ENCODE peak calls at places on chromosomes 2 and 18, in five cellular contexts. One of them, this sample, is unnamed.

GRCh38 chr2:222903234-222904220 is 42.7 kb downstream of the ACSL3 start:
- DNase-seq in heart right ventricle: peak; percentile 24
- DNase-seq in NCI-H1417: peak; percentile 20
- DNase-seq in CD8-positive, alpha-beta memory T cell: no peak
- DNase-seq in HFF-Myc: no peak
- DNase-seq in this sample: no peak

GRCh38 chr2:240170354-240170735 is 29.9 kb upstream of the OTOS start:
- DNase-seq in CD8-positive, alpha-beta memory T cell: no peak
- DNase-seq in heart right ventricle: no peak
- DNase-seq in NCI-H1417: no peak
- DNase-seq in HFF-Myc: no peak
- DNase-seq in this sample: no peak

GRCh38 chr2:101736861-101737291 is 39.4 kb downstream of the MAP4K4 start:
- DNase-seq in HFF-Myc: no peak
- DNase-seq in NCI-H1417: no peak
- DNase-seq in CD8-positive, alpha-beta memory T cell: no peak
- DNase-seq in heart right ventricle: no peak
- DNase-seq in this sample: no peak

GRCh38 chr2:239440511-239440959 is 39.7 kb upstream of the HDAC4 start:
- DNase-seq in CD8-positive, alpha-beta memory T cell: no peak
- DNase-seq in heart right ventricle: no peak
- DNase-seq in HFF-Myc: no peak
- DNase-seq in NCI-H1417: peak; percentile 51
- DNase-seq in this sample: no peak

GRCh38 chr18:79164696-79165095 is 95.5 kb downstream of the ATP9B start:
- DNase-seq in NCI-H1417: no peak
- DNase-seq in HFF-Myc: no peak
- DNase-seq in CD8-positive, alpha-beta memory T cell: no peak
- DNase-seq in heart right ventricle: no peak
- DNase-seq in this sample: no peak

GRCh38 chr2:57497489-57498096 is 549.0 kb upstream of the VRK2 start:
- DNase-seq in CD8-positive, alpha-beta memory T cell: no peak
- DNase-seq in heart right ventricle: peak; percentile 10
- DNase-seq in NCI-H1417: peak; percentile 25
- DNase-seq in HFF-Myc: peak; percentile 20
- DNase-seq in this sample: no peak

GRCh38 chr18:59140287-59140885 is 702 bp downstream of the SEC11C start:
- DNase-seq in CD8-positive, alpha-beta memory T cell: peak; percentile 6
- DNase-seq in HFF-Myc: no peak
- DNase-seq in heart right ventricle: peak; percentile 7
- DNase-seq in NCI-H1417: peak; percentile 92
- DNase-seq in this sample: no peak

GRCh38 chr2:105100064-105100840 is 62.4 kb downstream of the MRPS9 start:
- DNase-seq in NCI-H1417: no peak
- DNase-seq in heart right ventricle: no peak
- DNase-seq in CD8-positive, alpha-beta memory T cell: no peak
- DNase-seq in HFF-Myc: no peak
- DNase-seq in this sample: no peak

GRCh38 chr2:158718851-158719250 is 76.3 kb upstream of the DAPL1 start:
- DNase-seq in NCI-H1417: no peak
- DNase-seq in HFF-Myc: no peak
- DNase-seq in heart right ventricle: no peak
- DNase-seq in CD8-positive, alpha-beta memory T cell: no peak
- DNase-seq in this sample: no peak

GRCh38 chr2:43276962-43277383 is 50.6 kb upstream of the ZFP36L2 start:
- DNase-seq in CD8-positive, alpha-beta memory T cell: no peak
- DNase-seq in NCI-H1417: no peak
- DNase-seq in HFF-Myc: no peak
- DNase-seq in heart right ventricle: no peak
- DNase-seq in this sample: peak; percentile 25